ENCODE peak calls at places on chromosomes 13 and 19, in five cellular contexts. H is IMR-90, L is GM10248, O is psoas muscle, G is fibroblast of lung. E is an unnamed sample.

GRCh38 chr13:88345171-88345847 is 674.1 kb downstream of the SLITRK5 start:
- DNase-seq in H (no peak), L (no peak), O (peak), G (no peak), E (no peak)

GRCh38 chr19:15479391-15480345 is at the start of gene PGLYRP2:
- DNase-seq in H (no peak), L (no peak), O (peak), G (no peak), E (no peak)

GRCh38 chr13:104318121-104318520 is 1251.9 kb upstream of the SLC10A2 start:
- DNase-seq in H (peak), L (no peak), O (no peak), G (peak), E (no peak)

GRCh38 chr19:5002143-5002542 is 33.2 kb downstream of the KDM4B start:
- DNase-seq in H (peak), L (no peak), O (no peak), G (no peak), E (no peak)

GRCh38 chr19:38727868-38728660 is 16.2 kb downstream of the CAPN12 start:
- DNase-seq in H (no peak), L (no peak), O (no peak), G (no peak), E (no peak)

GRCh38 chr19:12774588-12775555 is at the start of gene HOOK2:
- DNase-seq in H (no peak), L (no peak), O (no peak), G (no peak), E (no peak)

GRCh38 chr13:50080158-50080855 is 65.1 kb downstream of the KCNRG start:
- DNase-seq in H (peak), L (no peak), O (no peak), G (peak), E (peak)

GRCh38 chr13:36674337-36675212 is 755 bp downstream of the SERTM1 start:
- DNase-seq in H (no peak), L (no peak), O (no peak), G (no peak), E (no peak)

GRCh38 chr19:40006273-40006691 is 9.4 kb downstream of the ZNF546 start:
- DNase-seq in H (peak), L (no peak), O (no peak), G (peak), E (no peak)

GRCh38 chr13:106177146-106177545 is 358.3 kb downstream of the EFNB2 start:
- DNase-seq in H (no peak), L (no peak), O (no peak), G (no peak), E (no peak)

GRCh38 chr19:42554046-42554575 is 25.8 kb upstream of the CEACAM1 start:
- DNase-seq in H (no peak), L (no peak), O (no peak), G (no peak), E (no peak)

GRCh38 chr19:39517432-39517831 is 2.5 kb downstream of the SELENOV start:
- DNase-seq in H (no peak), L (no peak), O (no peak), G (no peak), E (no peak)

GRCh38 chr19:19627716-19628498 is at the start of gene LPAR2:
- DNase-seq in H (no peak), L (peak), O (peak), G (no peak), E (peak)

GRCh38 chr19:18660051-18660910 is 23.2 kb upstream of the CRTC1 start:
- DNase-seq in H (peak), L (no peak), O (peak), G (peak), E (no peak)

GRCh38 chr13:83929147-83929546 is 46.9 kb upstream of the SLITRK1 start:
- DNase-seq in H (no peak), L (no peak), O (no peak), G (no peak), E (no peak)

GRCh38 chr13:49629196-49629938 is 1.1 kb downstream of the ARL11 start:
- DNase-seq in H (no peak), L (no peak), O (no peak), G (no peak), E (no peak)

GRCh38 chr13:105276571-105276970 is 1258.9 kb downstream of the EFNB2 start:
- DNase-seq in H (no peak), L (no peak), O (no peak), G (no peak), E (no peak)

GRCh38 chr13:93002071-93002470 is 224.5 kb upstream of the GPC6 start:
- DNase-seq in H (no peak), L (no peak), O (no peak), G (peak), E (no peak)

GRCh38 chr19:1066748-1067340 is at the start of gene ARHGAP45:
- DNase-seq in H (no peak), L (peak), O (peak), G (no peak), E (no peak)

GRCh38 chr19:6802336-6803035 is 30.0 kb downstream of the VAV1 start:
- DNase-seq in H (no peak), L (peak), O (peak), G (no peak), E (no peak)

GRCh38 chr19:46297700-46298476 is 1.0 kb downstream of the HIF3A start:
- DNase-seq in H (no peak), L (no peak), O (peak), G (peak), E (no peak)

GRCh38 chr13:64540468-64540867 is 2689.7 kb downstream of the PCDH9 start:
- DNase-seq in H (peak), L (no peak), O (no peak), G (no peak), E (no peak)

GRCh38 chr13:28622286-28622685 is 36.6 kb upstream of the POMP start:
- DNase-seq in H (no peak), L (no peak), O (peak), G (no peak), E (no peak)

GRCh38 chr19:13557756-13558398 is 51.6 kb upstream of the CACNA1A start:
- DNase-seq in H (no peak), L (no peak), O (no peak), G (no peak), E (no peak)

GRCh38 chr19:45400192-45400591 is 4.7 kb downstream of the PPP1R13L start:
- DNase-seq in H (no peak), L (no peak), O (no peak), G (no peak), E (no peak)

GRCh38 chr13:32047796-32048195 is 16.2 kb downstream of the FRY start:
- DNase-seq in H (no peak), L (no peak), O (no peak), G (no peak), E (no peak)

GRCh38 chr13:42395066-42395821 is 123.3 kb downstream of the AKAP11 start:
- DNase-seq in H (no peak), L (no peak), O (no peak), G (no peak), E (no peak)

GRCh38 chr13:62687727-62688126 is 1272.1 kb upstream of the PCDH20 start:
- DNase-seq in H (no peak), L (no peak), O (no peak), G (no peak), E (no peak)

GRCh38 chr13:80249906-80250513 is 90.9 kb downstream of the SPRY2 start:
- DNase-seq in H (no peak), L (no peak), O (no peak), G (no peak), E (no peak)

GRCh38 chr13:111074826-111075225 is 40.3 kb upstream of the ARHGEF7 start:
- DNase-seq in H (no peak), L (no peak), O (no peak), G (no peak), E (no peak)
- TF ChIP-seq CTCF in H (no peak), L (no peak), O (no peak), G (no peak), E (no peak)

GRCh38 chr13:91185294-91185863 is 162.1 kb upstream of the MIR17HG start:
- DNase-seq in H (peak), L (no peak), O (no peak), G (peak), E (no peak)
- TF ChIP-seq CTCF in H (no peak), L (no peak), O (peak), G (peak), E (peak)

DNA sequence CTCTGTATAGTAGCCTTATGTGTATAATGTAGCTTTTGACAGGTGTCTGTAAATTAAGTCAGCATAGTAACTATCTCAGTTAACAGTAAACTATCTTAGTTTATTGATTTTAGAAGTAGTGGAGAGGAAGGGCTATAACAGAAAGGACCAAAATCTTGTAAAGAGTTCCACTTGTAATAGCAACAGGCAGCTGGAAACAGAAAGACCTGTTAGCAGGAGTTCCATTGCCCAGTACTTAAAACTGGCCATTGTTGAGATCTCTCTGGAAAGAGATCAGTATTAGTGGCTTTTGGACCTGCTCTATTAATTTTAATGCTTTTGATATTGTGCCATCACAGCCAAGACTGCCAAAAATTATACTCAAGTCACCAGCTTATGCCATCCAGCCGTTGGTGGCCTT is 32.0 kb upstream of the GARRE1 start:
- DNase-seq in H (no peak), L (no peak), O (no peak), G (no peak), E (no peak)
- TF ChIP-seq CTCF in H (no peak), L (no peak), O (no peak), G (no peak), E (no peak)

GRCh38 chr19:11659612-11660011 is 62.3 kb downstream of the ZNF627 start:
- DNase-seq in H (peak), L (peak), O (no peak), G (no peak), E (no peak)
- TF ChIP-seq CTCF in H (peak), L (peak), O (no peak), G (peak), E (peak)

GRCh38 chr13:74047925-74048324 is 86.3 kb downstream of the KLF12 start:
- DNase-seq in H (no peak), L (no peak), O (no peak), G (no peak), E (no peak)
- TF ChIP-seq CTCF in H (no peak), L (no peak), O (no peak), G (no peak), E (no peak)

GRCh38 chr19:29678484-29679106 is 13.3 kb downstream of the PLEKHF1 start:
- DNase-seq in H (no peak), L (no peak), O (peak), G (peak), E (no peak)

GRCh38 chr19:29681422-29682235 is 16.4 kb downstream of the PLEKHF1 start:
- DNase-seq in H (no peak), L (no peak), O (peak), G (peak), E (no peak)

GRCh38 chr19:29680937-29681336 is 15.7 kb downstream of the PLEKHF1 start:
- DNase-seq in H (no peak), L (no peak), O (no peak), G (no peak), E (no peak)

GRCh38 chr19:29679598-29680210 is 14.4 kb downstream of the PLEKHF1 start:
- DNase-seq in H (no peak), L (no peak), O (no peak), G (no peak), E (no peak)

DNA sequence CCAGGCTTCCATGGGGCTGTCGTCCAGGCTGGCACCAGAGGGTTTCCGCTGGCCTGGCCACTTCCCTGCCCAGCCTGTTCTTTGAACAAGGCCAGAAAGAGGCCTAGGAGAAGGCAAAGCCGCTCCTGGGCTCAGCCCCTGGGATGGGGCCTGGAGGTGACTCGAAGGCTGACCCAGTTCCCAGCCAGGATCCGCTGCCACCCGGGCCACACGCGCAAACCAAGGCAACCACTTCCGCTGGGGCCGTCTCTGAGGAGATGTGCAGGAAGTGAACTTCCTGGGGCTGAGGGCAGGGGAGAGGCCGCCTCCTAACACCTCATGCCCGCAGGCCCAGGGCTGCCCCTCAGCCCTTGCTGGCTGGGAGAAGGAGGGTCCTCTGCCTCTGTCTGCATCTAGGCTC is 15.2 kb downstream of the PLEKHF1 start:
- DNase-seq in H (no peak), L (peak), O (peak), G (no peak), E (no peak)
- TF ChIP-seq CTCF in H (no peak), L (no peak), O (no peak), G (no peak), E (no peak)

GRCh38 chr13:24868874-24869273 is 104.9 kb downstream of the RNF17 start:
- DNase-seq in H (no peak), L (no peak), O (no peak), G (no peak), E (no peak)

GRCh38 chr13:24865158-24865557 is 101.2 kb downstream of the RNF17 start:
- DNase-seq in H (peak), L (no peak), O (no peak), G (peak), E (no peak)

GRCh38 chr13:24875566-24875965 is 111.6 kb downstream of the RNF17 start:
- DNase-seq in H (no peak), L (no peak), O (no peak), G (no peak), E (no peak)

GRCh38 chr13:24866488-24866887 is 102.5 kb downstream of the RNF17 start:
- DNase-seq in H (no peak), L (no peak), O (no peak), G (no peak), E (no peak)

GRCh38 chr13:24870380-24870760 is 106.4 kb downstream of the RNF17 start:
- DNase-seq in H (no peak), L (no peak), O (no peak), G (no peak), E (no peak)
- TF ChIP-seq CTCF in H (no peak), L (no peak), O (no peak), G (no peak), E (no peak)

GRCh38 chr19:57665261-57665806 is 3.4 kb upstream of the ZSCAN4 start:
- DNase-seq in H (no peak), L (no peak), O (no peak), G (no peak), E (no peak)

GRCh38 chr19:57667220-57667619 is 1.5 kb upstream of the ZSCAN4 start:
- DNase-seq in H (no peak), L (no peak), O (no peak), G (no peak), E (no peak)

GRCh38 chr19:57668635-57669034 is at the start of gene ZSCAN4:
- DNase-seq in H (no peak), L (no peak), O (no peak), G (no peak), E (no peak)

GRCh38 chr19:57664269-57665127 is 4.2 kb upstream of the ZSCAN4 start:
- DNase-seq in H (peak), L (peak), O (peak), G (peak), E (peak)
- TF ChIP-seq CTCF in H (no peak), L (no peak), O (no peak), G (no peak), E (no peak)

GRCh38 chr19:3699071-3699740 is 1.1 kb downstream of the PIP5K1C start:
- DNase-seq in H (peak), L (peak), O (peak), G (peak), E (no peak)
- TF ChIP-seq CTCF in H (no peak), L (no peak), O (no peak), G (no peak), E (no peak)

DNA sequence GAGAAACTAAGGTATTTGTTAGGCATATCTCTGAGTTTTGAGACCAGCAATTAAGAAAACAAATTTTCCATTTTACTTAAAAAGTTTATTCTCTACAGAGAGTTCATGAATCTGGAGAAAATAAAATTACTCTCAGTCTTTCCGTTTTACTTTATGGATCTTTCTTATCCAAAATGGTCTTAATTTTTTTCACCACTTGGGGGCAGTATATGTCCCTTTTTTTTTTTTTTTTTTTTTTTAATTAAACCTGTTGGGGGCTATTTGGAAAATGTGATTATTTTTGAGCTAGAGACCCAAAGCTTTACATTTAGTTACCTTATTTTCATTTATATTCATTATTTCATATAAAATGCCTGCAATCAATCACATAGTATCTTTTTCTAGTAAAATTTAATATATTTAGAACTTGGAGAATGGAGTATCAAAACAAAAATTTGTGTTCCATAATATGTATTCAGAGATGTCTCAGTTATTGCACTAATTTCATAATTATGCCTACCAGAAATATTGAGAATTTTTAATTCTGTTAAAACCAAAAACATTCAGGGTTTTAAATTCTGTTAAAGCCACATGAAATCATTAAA is 27.1 kb downstream of the PIBF1 start:
- DNase-seq in H (peak), L (peak), O (no peak), G (peak), E (no peak)
- TF ChIP-seq CTCF in H (peak), L (peak), O (peak), G (peak), E (peak)

E was measured in neural crest cell.